ENCODE peak calls at places on chromosome X, in five cellular contexts. W is CD4-positive, alpha-beta memory T cell; H is activated T-cell treated with anti-CD3 and anti-CD28 coated beads for 4 hours; A is stimulated activated CD4-positive, alpha-beta T cell treated with anti-CD3 and anti-CD28 coated beads, Interleukin-4, amount 100 ng/mL, for 4 hours; S is midbrain. L is an unnamed sample.

GRCh38 chrX:96770315-96770714 is 85.7 kb downstream of the DIAPH2 start:
- DNase-seq in H (no peak), S (peak; percentile 3), A (no peak), W (peak; percentile 3), L (peak; percentile 30)

GRCh38 chrX:153539171-153539978 is 21.9 kb downstream of the ATP2B3 start:
- DNase-seq in A (peak; percentile 54), H (peak; percentile 30), S (peak; percentile 71), W (peak; percentile 51), L (peak; percentile 50)

GRCh38 chrX:118773782-118774181 is 46.4 kb downstream of the IL13RA1 start:
- DNase-seq in A (no peak), S (no peak), H (no peak), W (no peak), L (no peak)

GRCh38 chrX:11998944-11999343 is 139.3 kb upstream of the FRMPD4 start:
- DNase-seq in A (no peak), S (no peak), W (no peak), H (no peak), L (no peak)

GRCh38 chrX:3250946-3251345 is 95.5 kb downstream of the MXRA5 start:
- DNase-seq in A (no peak), W (no peak), S (no peak), H (no peak), L (no peak)

GRCh38 chrX:7191681-7192110 is 43.7 kb upstream of the PUDP start:
- DNase-seq in A (no peak), H (no peak), W (no peak), S (no peak), L (peak; percentile 30)

GRCh38 chrX:78011846-78012245 is 42.4 kb upstream of the PGAM4 start:
- DNase-seq in H (no peak), W (no peak), A (no peak), S (no peak), L (no peak)

GRCh38 chrX:21373637-21374162 is 518 bp upstream of the CNKSR2 start:
- DNase-seq in W (no peak), H (peak; percentile 5), S (no peak), A (peak; percentile 6), L (no peak)

GRCh38 chrX:38861489-38861888 is 60.2 kb downstream of the MID1IP1 start:
- DNase-seq in W (no peak), H (no peak), S (no peak), A (no peak), L (no peak)

GRCh38 chrX:24167719-24168472 is 18.4 kb downstream of the ZFX start:
- DNase-seq in S (no peak), W (no peak), A (no peak), H (no peak), L (peak; percentile 58)

GRCh38 chrX:3204606-3205005 is 141.8 kb downstream of the MXRA5 start:
- DNase-seq in S (no peak), A (no peak), W (no peak), H (no peak), L (no peak)

GRCh38 chrX:427812-428725 is 41.4 kb upstream of the PPP2R3B start:
- DNase-seq in H (no peak), W (no peak), S (no peak), A (peak; percentile 10), L (no peak)

GRCh38 chrX:39261446-39262147 is 460.3 kb downstream of the MID1IP1 start:
- DNase-seq in H (no peak), W (peak; percentile 34), A (no peak), S (peak; percentile 41), L (peak; percentile 63)

GRCh38 chrX:53091354-53091753 is 2.6 kb upstream of the KANTR start:
- DNase-seq in A (no peak), S (no peak), W (no peak), H (no peak), L (no peak)

L was measured in NAMALWA.